ENCODE peak calls at places on chromosome 15, in five cellular contexts. V is HepG2, O is K562, M is H1, C is SK-N-SH. T is an unnamed sample. For H3K4me1, the result is how much of the 10 kb centered on the place peaks cover.

GRCh38 chr15:49380912-49381311 is 42.1 kb upstream of the FGF7 start:
- DNase-seq in V (no peak), O (no peak), M (no peak), C (no peak), T (peak)

GRCh38 chr15:69860316-69860715 is 237.4 kb downstream of the TLE3 start:
- DNase-seq in V (no peak), O (no peak), M (no peak), C (no peak), T (no peak)

GRCh38 chr15:59243622-59244021 is 37.0 kb downstream of the LDHAL6B start:
- DNase-seq in V (no peak), O (no peak), M (no peak), C (no peak), T (no peak)

GRCh38 chr15:95326689-95327525 is 1003.6 kb upstream of the NR2F2 start:
- DNase-seq in V (no peak), O (no peak), M (peak), C (peak), T (no peak)

GRCh38 chr15:101255066-101255415 is 3.2 kb upstream of the CHSY1 start:
- DNase-seq in V (no peak), O (no peak), M (no peak), C (no peak), T (no peak)

GRCh38 chr15:39145146-39145545 is 435.7 kb upstream of the THBS1 start:
- DNase-seq in V (no peak), O (no peak), M (no peak), C (no peak), T (no peak)

GRCh38 chr15:45314960-45315359 is 62.9 kb downstream of the SLC28A2 start:
- DNase-seq in V (no peak), O (peak), M (no peak), C (no peak), T (no peak)

GRCh38 chr15:100515758-100516157 is 13.0 kb downstream of the CERS3 start:
- DNase-seq in V (no peak), O (no peak), M (no peak), C (no peak), T (no peak)

GRCh38 chr15:76236350-76236749 is 74.9 kb downstream of the ETFA start:
- DNase-seq in V (peak), O (no peak), M (no peak), C (no peak), T (no peak)

GRCh38 chr15:60766391-60767128 is 287.6 kb upstream of the ICE2 start:
- DNase-seq in V (peak), O (no peak), M (no peak), C (peak), T (no peak)

GRCh38 chr15:100926258-100926657 is 7.1 kb downstream of the LRRK1 start:
- DNase-seq in V (no peak), O (peak), M (peak), C (no peak), T (no peak)

GRCh38 chr15:98803228-98804056 is 155.1 kb downstream of the IGF1R start:
- DNase-seq in V (no peak), O (no peak), M (no peak), C (no peak), T (no peak)

GRCh38 chr15:90763700-90764099 is 46.6 kb downstream of the BLM start:
- DNase-seq in V (no peak), O (no peak), M (no peak), C (no peak), T (no peak)

GRCh38 chr15:59360896-59361295 is 11.8 kb downstream of the MYO1E start:
- DNase-seq in V (peak), O (no peak), M (no peak), C (no peak), T (no peak)

GRCh38 chr15:45795487-45796069 is 160.7 kb downstream of the SQOR start:
- DNase-seq in V (peak), O (no peak), M (no peak), C (peak), T (peak)

GRCh38 chr15:99092554-99093172 is 12.2 kb upstream of the SYNM start:
- DNase-seq in V (no peak), O (no peak), M (no peak), C (no peak), T (no peak)

GRCh38 chr15:43488790-43489585 is 4.0 kb downstream of the TP53BP1 start:
- DNase-seq in V (no peak), O (no peak), M (no peak), C (no peak), T (no peak)
- H3K4me1 ChIP-seq in V (under half), O (under half), M (under half), C (under half), T (under half)

GRCh38 chr15:75234191-75234810 is 23.8 kb upstream of the GOLGA6C start:
- DNase-seq in V (no peak), O (no peak), M (no peak), C (no peak), T (no peak)
- TF ChIP-seq YY1 in V (no peak), O (no peak), M (no peak), C (no peak), T (no peak)

GRCh38 chr15:63600001-63600645 is 2.9 kb downstream of the FBXL22 start:
- DNase-seq in V (no peak), O (no peak), M (peak), C (no peak), T (no peak)
- H3K4me1 ChIP-seq in V (under half), O (under half), M (under half), C (under half), T (under half)

GRCh38 chr15:51006336-51006985 is 88.2 kb downstream of the TNFAIP8L3 start:
- DNase-seq in V (no peak), O (no peak), M (no peak), C (no peak), T (no peak)

GRCh38 chr15:51016615-51017014 is 78.1 kb downstream of the TNFAIP8L3 start:
- DNase-seq in V (no peak), O (no peak), M (no peak), C (no peak), T (no peak)

GRCh38 chr15:51011212-51011611 is 83.5 kb downstream of the TNFAIP8L3 start:
- DNase-seq in V (no peak), O (no peak), M (no peak), C (no peak), T (no peak)
- TF ChIP-seq YY1 in V (no peak), O (no peak), M (no peak), C (no peak), T (no peak)

GRCh38 chr15:31381801-31382692 is 55.4 kb downstream of the KLF13 start:
- DNase-seq in V (no peak), O (no peak), M (no peak), C (peak), T (no peak)
- H3K4me1 ChIP-seq in V (under half), O (under half), M (under half), C (under half), T (under half)

GRCh38 chr15:47987908-47988532 is 132.8 kb upstream of the SLC24A5 start:
- DNase-seq in V (peak), O (no peak), M (no peak), C (peak), T (peak)
- TF ChIP-seq YY1 in V (no peak), O (no peak), M (no peak), C (no peak), T (no peak)

DNA sequence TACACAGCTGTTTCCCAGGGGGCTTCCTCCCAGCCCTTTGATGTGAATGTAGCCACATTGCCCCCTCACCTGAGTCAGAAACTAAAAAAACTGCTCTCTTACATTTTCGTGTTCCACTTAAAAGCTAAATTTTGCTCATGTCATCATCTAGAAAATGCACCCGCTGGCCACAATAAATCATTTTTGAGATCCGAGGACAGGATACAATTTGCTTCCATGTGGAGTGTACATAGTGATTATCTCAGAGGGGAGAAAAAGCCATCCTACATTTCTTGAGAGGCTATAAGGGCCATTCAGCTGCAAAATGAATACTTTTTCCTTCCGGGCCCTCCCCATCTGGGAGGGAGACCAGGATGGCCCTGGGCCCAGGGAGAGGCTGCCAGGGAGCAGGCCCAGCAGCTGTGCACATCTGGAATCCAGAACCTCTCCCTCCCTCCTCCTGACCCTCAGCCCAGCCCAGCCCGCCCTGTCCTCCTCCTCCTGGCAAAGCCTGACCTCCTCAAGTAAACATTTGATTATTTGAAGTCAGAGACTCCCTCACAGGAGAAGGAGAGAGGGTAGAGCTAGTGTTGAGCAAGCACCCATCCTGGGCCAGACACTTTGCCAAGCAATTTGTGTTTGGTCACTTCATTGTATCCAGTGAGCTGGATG is 59.1 kb downstream of the CORO2B start:
- DNase-seq in V (no peak), O (no peak), M (no peak), C (no peak), T (no peak)
- H3K4me1 ChIP-seq in V (under half), O (under half), M (under half), C (under half), T (under half)

GRCh38 chr15:79969175-79969574 is 1.8 kb downstream of the BCL2A1 start:
- DNase-seq in V (no peak), O (no peak), M (no peak), C (no peak), T (no peak)

GRCh38 chr15:79972861-79973260 is 1.9 kb upstream of the BCL2A1 start:
- DNase-seq in V (no peak), O (no peak), M (no peak), C (no peak), T (no peak)

GRCh38 chr15:79967331-79968182 is 3.4 kb downstream of the BCL2A1 start:
- DNase-seq in V (no peak), O (no peak), M (no peak), C (no peak), T (no peak)

GRCh38 chr15:79973445-79974180 is 2.6 kb upstream of the BCL2A1 start:
- DNase-seq in V (no peak), O (no peak), M (no peak), C (no peak), T (no peak)

GRCh38 chr15:79970921-79971434 is at the start of gene BCL2A1:
- DNase-seq in V (no peak), O (no peak), M (no peak), C (no peak), T (no peak)
- TF ChIP-seq YY1 in V (no peak), O (no peak), M (no peak), C (no peak), T (no peak)

T was measured in NT2/D1.